ENCODE peak calls at places on chromosomes 5 and 9, in seven cellular contexts. J, F, P, T, H, K and R are unnamed samples.

GRCh38 chr5:159531554-159532105 is 201.3 kb upstream of the IL12B start:
- DNase-seq in J (no peak), F (no peak), P (no peak), T (no peak), H (no peak), K (no peak), R (no peak)

GRCh38 chr5:110288766-110289165 is 437.7 kb downstream of the TMEM232 start:
- DNase-seq in J (peak), F (no peak), P (no peak), T (no peak), H (peak), K (no peak), R (peak)

GRCh38 chr5:157948738-157949410 is 89.9 kb upstream of the CLINT1 start:
- DNase-seq in J (peak), F (peak), P (peak), T (peak), H (peak), K (peak), R (peak)

GRCh38 chr5:176183321-176184074 is 54.7 kb upstream of the SIMC1 start:
- DNase-seq in J (no peak), F (no peak), P (no peak), T (no peak), H (no peak), K (no peak), R (no peak)

GRCh38 chr5:79858097-79858723 is 132.9 kb downstream of the MTX3 start:
- DNase-seq in J (peak), F (peak), P (no peak), T (peak), H (peak), K (peak), R (peak)

GRCh38 chr9:6758418-6759113 is 793 bp downstream of the KDM4C start:
- DNase-seq in J (no peak), F (peak), P (no peak), T (peak), H (peak), K (peak), R (peak)

GRCh38 chr5:34957857-34958690 is 28.7 kb downstream of the DNAJC21 start:
- DNase-seq in J (peak), F (no peak), P (no peak), T (peak), H (peak), K (no peak), R (no peak)

GRCh38 chr5:38396766-38397165 is 138.4 kb downstream of the EGFLAM start:
- DNase-seq in J (no peak), F (no peak), P (no peak), T (no peak), H (no peak), K (no peak), R (no peak)

GRCh38 chr5:1111727-1112289 is at the start of gene SLC12A7:
- DNase-seq in J (no peak), F (peak), P (no peak), T (no peak), H (peak), K (peak), R (peak)

GRCh38 chr5:150671509-150672236 is 10.6 kb downstream of the MYOZ3 start:
- DNase-seq in J (no peak), F (no peak), P (no peak), T (no peak), H (peak), K (no peak), R (no peak)

GRCh38 chr5:154816891-154817492 is 33.4 kb downstream of the FAXDC2 start:
- DNase-seq in J (no peak), F (no peak), P (no peak), T (no peak), H (no peak), K (no peak), R (no peak)

GRCh38 chr5:90941002-90941720 is 382.6 kb downstream of the ADGRV1 start:
- DNase-seq in J (no peak), F (no peak), P (no peak), T (no peak), H (no peak), K (no peak), R (no peak)

GRCh38 chr5:73304381-73304780 is 131.4 kb downstream of the TMEM174 start:
- DNase-seq in J (no peak), F (no peak), P (no peak), T (no peak), H (no peak), K (no peak), R (no peak)

GRCh38 chr5:98927988-98928801 is 612 bp downstream of the CHD1 start:
- DNase-seq in J (peak), F (peak), P (peak), T (peak), H (peak), K (peak), R (peak)

GRCh38 chr5:177431317-177432142 is 5.1 kb downstream of the GRK6 start:
- DNase-seq in J (no peak), F (peak), P (no peak), T (no peak), H (peak), K (no peak), R (no peak)

GRCh38 chr9:109107402-109108240 is 12.1 kb downstream of the TMEM245 start:
- DNase-seq in J (peak), F (no peak), P (no peak), T (peak), H (no peak), K (no peak), R (peak)

GRCh38 chr9:34479316-34479865 is 20.8 kb downstream of the DNAI1 start:
- DNase-seq in J (no peak), F (no peak), P (no peak), T (no peak), H (no peak), K (no peak), R (no peak)

GRCh38 chr5:69187342-69187741 is 2.0 kb upstream of the CENPH start:
- DNase-seq in J (no peak), F (no peak), P (no peak), T (no peak), H (no peak), K (no peak), R (no peak)

GRCh38 chr5:131973089-131973712 is 27.7 kb upstream of the MEIKIN start:
- DNase-seq in J (no peak), F (no peak), P (no peak), T (no peak), H (no peak), K (no peak), R (no peak)
- TF ChIP-seq CTCF in J (no peak), F (no peak), P (no peak), T (no peak), H (no peak), K (no peak), R (no peak)

GRCh38 chr5:149288437-149288836 is 16.8 kb downstream of the AFAP1L1 start:
- DNase-seq in J (no peak), F (no peak), P (no peak), T (no peak), H (no peak), K (no peak), R (no peak)
- H3K4me3 ChIP-seq in J (no peak), F (no peak), P (no peak), T (no peak), H (no peak), K (no peak), R (no peak)

GRCh38 chr5:179261301-179262125 is 83.7 kb downstream of the ADAMTS2 start:
- DNase-seq in J (peak), F (no peak), P (no peak), T (no peak), H (no peak), K (peak), R (no peak)
- TF ChIP-seq CTCF in J (peak), F (no peak), P (no peak), T (no peak), H (no peak), K (no peak), R (no peak)

DNA sequence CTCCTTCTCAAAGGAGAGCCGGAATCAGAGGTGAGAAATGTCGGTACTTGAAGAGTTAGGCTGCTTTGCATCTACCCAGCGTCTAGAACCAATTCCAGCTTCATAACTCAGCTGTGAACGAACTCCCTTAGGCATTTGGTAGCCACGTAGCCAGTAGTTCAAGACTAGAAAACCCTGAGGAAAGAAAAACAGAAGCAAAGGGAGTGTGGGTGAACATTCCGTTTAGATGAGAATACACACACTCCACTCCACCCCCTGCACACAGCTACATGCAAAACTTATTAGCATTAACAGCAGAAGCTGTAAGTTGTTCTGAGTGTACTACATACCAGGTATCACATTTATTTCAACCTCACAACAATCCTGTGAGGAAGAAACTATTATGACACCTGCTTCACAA is 78.3 kb downstream of the SMIM23 start:
- DNase-seq in J (peak), F (no peak), P (no peak), T (peak), H (no peak), K (no peak), R (peak)
- H3K4me3 ChIP-seq in J (no peak), F (no peak), P (no peak), T (no peak), H (no peak), K (no peak), R (no peak)

GRCh38 chr5:9739135-9739534 is 109.0 kb upstream of the TAS2R1 start:
- DNase-seq in J (no peak), F (no peak), P (no peak), T (no peak), H (no peak), K (no peak), R (no peak)
- TF ChIP-seq CTCF in J (no peak), F (no peak), P (no peak), T (no peak), H (no peak), K (no peak), R (no peak)